ENCODE peak calls at places on chromosomes 2 and 18, in six cellular contexts. C is osteoblast, H is Peyer's patch, W is cardiac muscle cell, G is esophagus muscularis mucosa, R is A549. S is an unnamed sample.

GRCh38 chr2:185417111-185417510 is 321.5 kb upstream of the FSIP2 start:
- DNase-seq in G (no peak), W (no peak), R (no peak), H (no peak), C (no peak), S (peak; percentile 0)

GRCh38 chr2:181770145-181770544 is 89.8 kb upstream of the NEUROD1 start:
- DNase-seq in G (no peak), H (no peak), R (no peak), W (no peak), C (no peak), S (peak; percentile 48)

GRCh38 chr2:150676747-150677382 is 189.4 kb upstream of the RND3 start:
- DNase-seq in H (no peak), G (no peak), W (no peak), R (no peak), C (no peak), S (no peak)

GRCh38 chr2:152594022-152594712 is 123.1 kb downstream of the PRPF40A start:
- DNase-seq in H (no peak), G (peak; percentile 91), R (no peak), W (no peak), C (no peak), S (peak; percentile 81)

GRCh38 chr2:132980304-132980703 is 310.3 kb upstream of the LYPD1 start:
- DNase-seq in C (no peak), W (no peak), R (no peak), G (no peak), H (no peak), S (no peak)

GRCh38 chr2:217935901-217936684 is 66.7 kb downstream of the TNS1 start:
- DNase-seq in R (no peak), G (no peak), C (peak; percentile 81), W (no peak), H (no peak), S (peak; percentile 38)

GRCh38 chr2:216426938-216427337 is 14.7 kb downstream of the SMARCAL1 start:
- DNase-seq in R (no peak), C (peak; percentile 91), H (no peak), G (no peak), W (no peak), S (peak; percentile 41)

GRCh38 chr2:66850406-66850805 is 415.5 kb downstream of the MEIS1 start:
- DNase-seq in W (no peak), H (no peak), G (no peak), C (peak; percentile 26), R (no peak), S (no peak)

GRCh38 chr2:202718614-202719013 is 83.8 kb downstream of the FAM117B start:
- DNase-seq in C (peak; percentile 79), H (no peak), W (no peak), G (no peak), R (peak; percentile 7), S (peak; percentile 59)

GRCh38 chr2:85656468-85656867 is 11.5 kb downstream of the SFTPB start:
- DNase-seq in W (no peak), R (no peak), H (no peak), C (no peak), G (no peak), S (peak; percentile 56)

GRCh38 chr18:1062592-1062991 is 157.9 kb downstream of the ADCYAP1 start:
- DNase-seq in W (no peak), G (no peak), C (no peak), R (no peak), H (no peak), S (peak; percentile 19)

GRCh38 chr2:64975232-64975791 is 13.9 kb upstream of the SLC1A4 start:
- DNase-seq in W (no peak), R (peak; percentile 66), C (peak; percentile 89), G (no peak), H (no peak), S (peak; percentile 41)

GRCh38 chr2:20424300-20425290 is 22.3 kb upstream of the RHOB start:
- DNase-seq in G (no peak), H (peak; percentile 55), R (no peak), C (peak; percentile 78), W (no peak), S (peak; percentile 97)

GRCh38 chr2:227248876-227249275 is 76.2 kb upstream of the MFF start:
- DNase-seq in C (no peak), H (no peak), G (no peak), W (no peak), R (no peak), S (no peak)

GRCh38 chr2:54370405-54371104 is 85.6 kb upstream of the SPTBN1 start:
- DNase-seq in R (no peak), H (no peak), G (no peak), C (peak; percentile 65), W (no peak), S (no peak)

GRCh38 chr2:74507145-74507925 is at the start of gene PCGF1:
- DNase-seq in G (peak; percentile 100), C (peak; percentile 99), R (peak; percentile 97), W (peak; percentile 98), H (peak; percentile 99), S (peak; percentile 97)
- TF ChIP-seq CTCF in G (peak; percentile 29), C (peak; percentile 35), R (peak; percentile 47), W (peak; percentile 53), H (peak; percentile 27), S (peak; percentile 19)

DNA sequence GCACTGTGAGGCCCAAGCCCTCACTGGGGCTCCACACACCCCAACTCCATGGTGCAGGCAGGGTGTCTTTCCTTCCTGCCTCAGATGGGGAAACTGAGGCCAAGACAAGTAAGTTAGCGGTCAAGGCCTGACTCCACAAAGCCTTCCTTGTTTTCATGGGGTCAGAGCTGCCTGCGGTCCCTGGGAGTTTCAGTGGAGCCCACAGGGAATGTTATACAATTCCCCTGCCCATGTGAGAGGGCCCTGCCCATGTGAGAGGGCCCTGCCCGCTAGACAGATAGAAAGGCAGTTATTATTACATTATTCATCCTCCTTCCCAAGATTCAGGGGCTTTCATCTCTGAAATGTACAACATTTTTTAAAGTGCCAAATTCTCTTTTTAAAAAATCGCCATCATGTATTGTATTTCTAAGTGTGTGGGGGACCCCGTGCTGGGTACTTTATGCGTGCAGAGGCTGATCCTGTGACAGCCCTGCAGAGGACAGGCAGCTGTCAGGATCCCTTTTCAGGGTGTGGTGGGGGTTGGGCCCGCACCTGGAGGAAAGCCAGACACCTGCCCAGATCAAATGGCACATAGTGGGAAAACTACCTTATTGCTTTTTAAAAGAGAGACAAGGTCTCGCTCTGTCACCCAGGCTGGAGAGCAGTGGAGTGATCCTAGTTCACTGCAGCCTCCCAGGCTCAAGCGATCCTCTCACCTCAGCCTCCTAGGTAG is 23.4 kb downstream of the FBLN7 start:
- DNase-seq in R (no peak), C (peak; percentile 76), W (no peak), G (no peak), H (no peak), S (no peak)
- H3K4me3 ChIP-seq in R (no peak overlapping the region), C (no peak overlapping the region), W (no peak overlapping the region), G (no peak overlapping the region), H (no peak overlapping the region), S (no peak overlapping the region)

GRCh38 chr2:168348076-168348475 is 100.7 kb upstream of the STK39 start:
- DNase-seq in G (no peak), W (peak; percentile 70), C (peak; percentile 85), R (peak; percentile 26), H (no peak), S (peak; percentile 40)
- TF ChIP-seq CTCF in G (peak; percentile 44), W (peak; percentile 54), C (peak; percentile 68), R (peak; percentile 9), H (peak; percentile 49), S (peak; percentile 62)

GRCh38 chr2:43100883-43101662 is 125.3 kb downstream of the ZFP36L2 start:
- DNase-seq in C (peak; percentile 97), W (no peak), R (no peak), G (no peak), H (no peak), S (no peak)
- H3K4me3 ChIP-seq in C (peak overlapping the region; percentile 67), W (no peak overlapping the region), R (no peak overlapping the region), G (peak overlapping the region; percentile 52), H (peak overlapping the region; percentile 43), S (no peak overlapping the region)

GRCh38 chr2:53268086-53268485 is 499.5 kb upstream of the CHAC2 start:
- DNase-seq in W (no peak), R (no peak), H (no peak), G (no peak), C (no peak), S (no peak)
- TF ChIP-seq CTCF in W (no peak), R (no peak), H (no peak), G (no peak), C (no peak), S (no peak)

DNA sequence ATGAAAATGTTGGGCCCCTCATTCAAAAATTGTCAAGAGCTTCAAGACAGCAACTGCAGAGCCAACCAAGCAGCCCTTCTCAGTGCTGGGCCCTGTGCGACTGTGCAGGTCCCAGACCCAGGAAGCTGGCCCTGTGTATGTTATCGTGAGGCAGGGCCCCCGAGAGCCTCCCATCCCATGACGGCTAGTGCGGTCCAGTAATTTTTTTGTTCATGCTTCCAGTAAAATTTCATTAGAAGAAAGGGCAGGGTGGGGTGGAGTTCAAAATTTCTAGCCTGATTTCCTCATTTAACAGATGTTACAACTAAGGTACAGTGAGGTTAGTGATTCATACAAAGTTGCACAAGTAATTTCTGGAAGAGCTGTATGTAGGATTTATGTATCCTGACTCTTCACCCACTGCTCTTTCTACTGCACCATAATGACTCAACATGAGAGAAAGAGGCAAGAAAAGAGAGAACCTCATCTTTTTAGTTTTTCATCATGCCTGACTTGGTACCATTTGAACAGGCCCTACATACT is 105.5 kb downstream of the ZEB2 start:
- DNase-seq in G (no peak), C (peak; percentile 68), W (no peak), H (no peak), R (no peak), S (peak; percentile 99)
- H3K4me3 ChIP-seq in G (no peak overlapping the region), C (no peak overlapping the region), W (no peak overlapping the region), H (no peak overlapping the region), R (no peak overlapping the region), S (no peak overlapping the region)

GRCh38 chr2:219836647-219837177 is 209.3 kb downstream of the SLC4A3 start:
- DNase-seq in H (no peak), W (no peak), G (no peak), R (peak; percentile 11), C (no peak), S (peak; percentile 51)
- TF ChIP-seq CTCF in H (no peak), W (peak; percentile 41), G (peak; percentile 25), R (peak; percentile 55), C (peak; percentile 37), S (peak; percentile 58)

GRCh38 chr18:7117390-7118355 is at the start of gene LAMA1:
- DNase-seq in W (peak; percentile 89), H (no peak), G (peak; percentile 39), R (no peak), C (peak; percentile 79), S (peak; percentile 18)
- H3K4me3 ChIP-seq in W (peak within 1 kb of the TSS; percentile 72), H (peak within 1 kb of the TSS; percentile 36), G (peak within 1 kb of the TSS; percentile 52), R (peak within 1 kb of the TSS; percentile 52), C (peak within 1 kb of the TSS; percentile 77), S (peak within 1 kb of the TSS; percentile 58)

GRCh38 chr2:205858781-205859478 is 176.6 kb downstream of the NRP2 start:
- DNase-seq in R (no peak), W (no peak), C (no peak), G (no peak), H (no peak), S (peak; percentile 31)
- TF ChIP-seq CTCF in R (no peak), W (no peak), C (no peak), G (no peak), H (no peak), S (no peak)